ENCODE peak calls at places on chromosomes 5 and 9, in eight cellular contexts. S is H54; H is fibroblast of the aortic adventitia; B is psoas muscle; A is NCI-H1694 treated with DMSO at 0.1 percent for 48 hours; D is RPMI7951; V is effector memory CD4-positive, alpha-beta T cell; J is anterior cingulate cortex. Y is an unnamed sample.

GRCh38 chr5:4640793-4641192 is 499.3 kb upstream of the ADAMTS16 start:
- DNase-seq in S (peak; percentile 20), H (peak; percentile 48), B (no peak), A (no peak), D (peak; percentile 60), V (no peak), J (peak; percentile 4), Y (peak; percentile 16)

GRCh38 chr5:130795037-130795436 is 370.0 kb downstream of the HINT1 start:
- DNase-seq in S (no peak), H (no peak), B (no peak), A (no peak), D (no peak), V (no peak), J (no peak), Y (no peak)

GRCh38 chr9:17744786-17745185 is 165.9 kb downstream of the SH3GL2 start:
- DNase-seq in S (peak; percentile 20), H (peak; percentile 18), B (no peak), A (no peak), D (no peak), V (no peak), J (no peak), Y (no peak)

GRCh38 chr5:137095597-137095996 is 403.5 kb downstream of the SPOCK1 start:
- DNase-seq in S (no peak), H (no peak), B (no peak), A (no peak), D (no peak), V (no peak), J (no peak), Y (no peak)

GRCh38 chr9:129174102-129174723 is 3.8 kb downstream of the IER5L start:
- DNase-seq in S (peak; percentile 70), H (peak; percentile 96), B (peak; percentile 90), A (peak; percentile 60), D (peak; percentile 84), V (peak; percentile 70), J (peak; percentile 91), Y (peak; percentile 86)

GRCh38 chr5:134005415-134006118 is 792 bp upstream of the VDAC1 start:
- DNase-seq in S (no peak), H (no peak), B (peak; percentile 55), A (no peak), D (no peak), V (no peak), J (no peak), Y (peak; percentile 24)

GRCh38 chr5:56498759-56499395 is 265.7 kb upstream of the ANKRD55 start:
- DNase-seq in S (no peak), H (no peak), B (no peak), A (no peak), D (no peak), V (no peak), J (no peak), Y (no peak)

GRCh38 chr9:108434502-108434901 is 421.3 kb downstream of the ACTL7B start:
- DNase-seq in S (no peak), H (peak; percentile 18), B (no peak), A (no peak), D (peak; percentile 54), V (no peak), J (no peak), Y (no peak)

GRCh38 chr5:79236970-79237734 is 1.2 kb downstream of the JMY start:
- DNase-seq in S (no peak), H (peak; percentile 47), B (peak; percentile 35), A (no peak), D (peak; percentile 31), V (peak; percentile 14), J (no peak), Y (peak; percentile 23)

GRCh38 chr9:125525846-125526619 is 181.0 kb downstream of the MAPKAP1 start:
- DNase-seq in S (no peak), H (peak; percentile 93), B (no peak), A (peak; percentile 61), D (peak; percentile 47), V (no peak), J (no peak), Y (no peak)

GRCh38 chr9:113952651-113953050 is 76.5 kb downstream of the ZNF618 start:
- DNase-seq in S (no peak), H (no peak), B (no peak), A (no peak), D (no peak), V (no peak), J (no peak), Y (no peak)

GRCh38 chr9:135303280-135303647 is 176.3 kb upstream of the PPP1R26 start:
- DNase-seq in S (no peak), H (no peak), B (no peak), A (no peak), D (no peak), V (no peak), J (no peak), Y (no peak)

GRCh38 chr9:34032631-34033030 is 16.1 kb downstream of the UBAP2 start:
- DNase-seq in S (no peak), H (no peak), B (no peak), A (no peak), D (no peak), V (no peak), J (no peak), Y (no peak)

GRCh38 chr9:131668439-131669233 is 71.2 kb downstream of the RAPGEF1 start:
- DNase-seq in S (no peak), H (peak; percentile 56), B (no peak), A (peak; percentile 33), D (peak; percentile 83), V (peak; percentile 68), J (peak; percentile 56), Y (no peak)

GRCh38 chr5:152688561-152689274 is 283.6 kb upstream of the NMUR2 start:
- DNase-seq in S (peak; percentile 23), H (peak; percentile 50), B (no peak), A (no peak), D (peak; percentile 75), V (no peak), J (peak; percentile 37), Y (peak; percentile 3)

GRCh38 chr5:16906255-16906654 is 29.8 kb downstream of the MYO10 start:
- DNase-seq in S (no peak), H (no peak), B (no peak), A (no peak), D (no peak), V (no peak), J (no peak), Y (no peak)

GRCh38 chr9:38110476-38110875 is 41.4 kb upstream of the SHB start:
- DNase-seq in S (no peak), H (no peak), B (no peak), A (no peak), D (no peak), V (no peak), J (no peak), Y (no peak)

GRCh38 chr9:109574061-109574882 is 76.2 kb upstream of the PTPN3 start:
- DNase-seq in S (peak; percentile 33), H (peak; percentile 77), B (no peak), A (peak; percentile 49), D (peak; percentile 69), V (no peak), J (peak; percentile 23), Y (peak; percentile 77)

GRCh38 chr9:27329292-27329691 is 32.3 kb upstream of the EQTN start:
- DNase-seq in S (no peak), H (no peak), B (no peak), A (no peak), D (no peak), V (no peak), J (peak; percentile 52), Y (no peak)

GRCh38 chr5:318341-318897 is 3.1 kb upstream of the AHRR start:
- DNase-seq in S (peak; percentile 94), H (peak; percentile 35), B (no peak), A (no peak), D (peak; percentile 70), V (no peak), J (no peak), Y (no peak)

GRCh38 chr5:36502608-36503007 is 103.8 kb upstream of the SLC1A3 start:
- DNase-seq in S (peak; percentile 28), H (peak; percentile 91), B (no peak), A (no peak), D (peak; percentile 97), V (no peak), J (no peak), Y (no peak)

GRCh38 chr5:1667648-1668140 is 131.9 kb downstream of the MRPL36 start:
- DNase-seq in S (no peak), H (no peak), B (no peak), A (no peak), D (no peak), V (no peak), J (no peak), Y (no peak)

GRCh38 chr5:80686757-80687156 is 32.0 kb upstream of the DHFR start:
- DNase-seq in S (no peak), H (peak; percentile 51), B (no peak), A (peak; percentile 38), D (peak; percentile 3), V (no peak), J (no peak), Y (peak; percentile 8)

GRCh38 chr9:107784235-107784958 is 294.8 kb upstream of the KLF4 start:
- DNase-seq in S (peak; percentile 60), H (peak; percentile 92), B (peak; percentile 45), A (no peak), D (peak; percentile 90), V (no peak), J (no peak), Y (no peak)

GRCh38 chr5:142641681-142642080 is 44.2 kb downstream of the FGF1 start:
- DNase-seq in S (no peak), H (no peak), B (no peak), A (no peak), D (no peak), V (no peak), J (no peak), Y (no peak)

GRCh38 chr5:122858451-122858850 is 13.0 kb downstream of the SNX24 start:
- DNase-seq in S (no peak), H (peak; percentile 69), B (no peak), A (no peak), D (no peak), V (no peak), J (no peak), Y (no peak)

GRCh38 chr9:96491079-96491879 is 41.3 kb downstream of the HABP4 start:
- DNase-seq in S (no peak), H (peak; percentile 90), B (no peak), A (no peak), D (peak; percentile 54), V (no peak), J (no peak), Y (no peak)

GRCh38 chr5:93162201-93162654 is 418.8 kb downstream of the NR2F1-AS1 start:
- DNase-seq in S (no peak), H (no peak), B (no peak), A (no peak), D (peak; percentile 87), V (no peak), J (no peak), Y (no peak)